ENCODE peak calls at places on chromosomes 11 and 22, in four cellular contexts. K is HAP-1, Y is heart left ventricle, W is adrenal gland. E is an unnamed sample.

GRCh38 chr11:57527056-57527631 is 3.4 kb downstream of the TIMM10 start:
- DNase-seq in K (peak; percentile 87), Y (peak; percentile 63), W (peak; percentile 75), E (peak; percentile 74)

GRCh38 chr11:56841210-56841810 is 92.8 kb upstream of the OR9G4 start:
- DNase-seq in K (peak; percentile 52), Y (peak; percentile 25), W (peak; percentile 43), E (no peak)

GRCh38 chr22:17705565-17706450 is 67.3 kb downstream of the BCL2L13 start:
- DNase-seq in K (no peak), Y (no peak), W (no peak), E (no peak)

GRCh38 chr22:48407256-48407955 is 1420.3 kb downstream of the BRD1 start:
- DNase-seq in K (no peak), Y (no peak), W (no peak), E (no peak)

GRCh38 chr11:72595292-72595684 is 78.9 kb downstream of the PDE2A start:
- DNase-seq in K (no peak), Y (no peak), W (no peak), E (no peak)

GRCh38 chr11:122784325-122785155 is 53.8 kb upstream of the CRTAM start:
- DNase-seq in K (no peak), Y (no peak), W (peak; percentile 42), E (no peak)

GRCh38 chr22:18096823-18097222 is 13.8 kb upstream of the TUBA8 start:
- DNase-seq in K (no peak), Y (no peak), W (no peak), E (no peak)

GRCh38 chr11:39078465-39078864 is 2381.0 kb downstream of the LRRC4C start:
- DNase-seq in K (no peak), Y (no peak), W (no peak), E (no peak)

GRCh38 chr11:100888836-100889235 is 201.7 kb downstream of the ARHGAP42 start:
- DNase-seq in K (no peak), Y (no peak), W (no peak), E (no peak)

GRCh38 chr22:45083659-45084305 is 74.0 kb upstream of the PHF21B start:
- DNase-seq in K (no peak), Y (no peak), W (no peak), E (no peak)

GRCh38 chr22:30211124-30211820 is 35.3 kb downstream of the LIF start:
- DNase-seq in K (no peak), Y (no peak), W (no peak), E (no peak)

GRCh38 chr22:19559324-19559811 is 35.2 kb upstream of the CLDN5 start:
- DNase-seq in K (no peak), Y (no peak), W (no peak), E (no peak)

GRCh38 chr22:21977814-21978213 is 4.8 kb downstream of the TOP3B start:
- DNase-seq in K (no peak), Y (no peak), W (no peak), E (no peak)

DNA sequence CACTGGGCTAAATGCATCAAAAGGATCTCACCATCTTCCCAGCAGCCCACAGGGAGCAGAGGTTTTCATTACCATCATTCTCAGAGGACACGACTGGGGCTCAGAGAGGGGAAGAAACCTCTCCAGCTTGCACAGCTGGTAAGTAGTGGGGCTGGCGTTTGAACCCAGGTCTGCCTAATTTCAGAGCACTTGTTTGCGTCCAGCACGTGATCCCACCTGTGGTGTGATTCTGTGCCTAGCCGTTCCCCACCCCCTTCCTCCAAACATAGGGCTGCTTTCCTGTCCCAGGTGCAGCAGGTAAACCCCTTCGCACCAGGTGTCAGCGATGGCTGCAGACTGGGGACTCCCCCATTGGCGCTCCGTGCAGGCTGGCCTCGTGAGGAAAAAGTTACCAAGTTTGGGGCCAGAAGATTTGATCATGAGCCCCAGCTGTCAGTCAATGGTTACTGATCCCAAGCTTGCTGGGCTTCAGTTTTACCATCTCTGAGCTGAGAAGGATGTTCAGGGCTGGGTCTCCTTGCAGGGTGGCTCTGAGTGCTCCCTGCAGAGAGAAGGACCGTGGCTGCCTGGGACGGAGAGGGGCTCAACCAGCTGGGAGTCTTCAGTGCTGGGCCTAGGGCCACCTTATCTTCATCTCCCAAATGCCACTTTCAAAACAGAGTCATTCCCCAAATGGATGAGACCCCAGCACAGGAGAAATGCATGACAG is 445.6 kb downstream of the TBC1D22A start:
- DNase-seq in K (no peak), Y (no peak), W (no peak), E (no peak)
- H3K9me3 ChIP-seq in K (no peaks in the 10 kb centered on the region), Y (no peaks in the 10 kb centered on the region), W (no peaks in the 10 kb centered on the region), E (no peaks in the 10 kb centered on the region)

DNA sequence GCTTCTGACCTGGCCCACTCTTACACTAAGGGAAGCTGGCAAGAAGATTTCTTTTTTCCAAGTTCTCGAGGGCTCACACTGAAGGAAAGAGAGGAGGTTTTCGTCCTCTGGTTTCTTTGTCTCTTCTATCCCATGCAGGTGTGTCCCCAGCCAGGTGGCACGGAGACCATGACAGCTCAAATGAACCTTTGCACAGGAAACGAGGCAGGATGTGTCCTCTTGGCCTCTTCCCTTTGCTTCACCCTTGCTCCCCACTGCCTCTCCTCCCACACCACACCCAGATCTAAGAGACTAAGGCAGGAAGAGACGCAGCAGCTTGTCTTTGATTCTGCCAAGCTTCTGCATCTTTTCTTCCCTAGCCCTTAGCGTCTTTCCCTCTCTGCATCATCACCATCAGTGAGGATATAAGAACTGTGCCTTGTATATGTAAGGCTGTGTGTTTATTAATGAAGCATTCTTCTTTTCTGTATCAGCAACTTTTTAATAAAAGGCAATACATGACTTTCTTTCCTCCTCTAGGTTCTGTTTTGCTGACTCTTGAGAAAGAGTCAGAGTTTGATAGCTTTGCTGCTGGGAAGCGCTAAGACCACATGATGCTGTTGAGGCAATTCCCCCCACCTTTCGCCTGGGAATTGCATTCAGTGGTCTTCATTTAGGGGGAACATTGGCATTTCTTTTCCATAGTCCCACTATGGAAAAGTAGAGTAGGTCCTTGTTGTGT is 56.0 kb upstream of the PARVA start:
- DNase-seq in K (no peak), Y (no peak), W (no peak), E (no peak)
- H3K4me1 ChIP-seq in K (peaks cover 33% of the 10 kb centered on the region), Y (peaks cover 10% of the 10 kb centered on the region), W (no peaks in the 10 kb centered on the region), E (peaks cover 9% of the 10 kb centered on the region)

GRCh38 chr22:41863472-41863871 is 30.6 kb downstream of the SREBF2 start:
- DNase-seq in K (no peak), Y (no peak), W (no peak), E (no peak)
- H3K4me3 ChIP-seq in K (no peak overlapping the region), Y (no peak overlapping the region), W (no peak overlapping the region), E (no peak overlapping the region)

DNA sequence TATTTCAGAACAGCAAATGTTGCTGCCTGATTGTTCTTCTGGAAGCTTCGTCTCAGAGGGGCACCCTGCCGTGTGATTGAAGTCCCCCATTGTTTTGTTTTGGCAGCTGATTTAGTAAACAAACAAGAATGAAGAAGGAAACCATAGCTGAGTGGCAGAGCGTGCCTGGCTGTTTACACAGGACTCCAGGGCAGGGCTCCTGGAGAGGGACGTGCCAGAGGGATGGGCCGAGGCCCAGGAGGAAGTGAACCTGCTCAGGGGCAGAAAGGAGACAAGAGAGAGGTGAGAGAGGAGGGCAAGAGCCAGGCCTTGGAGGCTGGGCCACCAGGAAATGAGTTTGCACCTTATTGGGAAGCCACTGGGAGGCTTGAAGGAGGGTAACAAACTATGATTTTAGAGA is 85.5 kb upstream of the B3GAT1 start:
- DNase-seq in K (no peak), Y (no peak), W (no peak), E (no peak)
- H3K9me3 ChIP-seq in K (no peaks in the 10 kb centered on the region), Y (no peaks in the 10 kb centered on the region), W (no peaks in the 10 kb centered on the region), E (no peaks in the 10 kb centered on the region)

GRCh38 chr11:128517457-128518230 is 69.7 kb downstream of the ETS1 start:
- DNase-seq in K (no peak), Y (no peak), W (no peak), E (no peak)
- H3K4me1 ChIP-seq in K (peaks cover 2% of the 10 kb centered on the region), Y (peaks cover 71% of the 10 kb centered on the region), W (peaks cover 13% of the 10 kb centered on the region), E (peaks cover 15% of the 10 kb centered on the region)

E was measured in naive thymus-derived CD4-positive, alpha-beta T cell.